ENCODE peak calls at places on chromosomes 6 and 20, in nine cellular contexts. E is Peyer's patch, F is uterus, A is heart left ventricle, K is transverse colon, T is HepG2, L is spleen, U is sigmoid colon, G is H1. O is an unnamed sample.

GRCh38 chr20:53582574-53583351 is 10.9 kb downstream of the ZNF217 start:
- DNase-seq in E (no peak), F (peak; percentile 66), A (no peak), K (no peak), T (peak; percentile 86), L (no peak), U (peak; percentile 79), G (no peak), O (no peak)

GRCh38 chr6:84428300-84428907 is 201.0 kb upstream of the CEP162 start:
- DNase-seq in E (no peak), F (no peak), A (no peak), K (peak; percentile 11), T (peak; percentile 16), L (no peak), U (no peak), G (peak; percentile 60), O (no peak)

GRCh38 chr6:125746731-125747588 is 2.5 kb upstream of the HEY2 start:
- DNase-seq in E (peak; percentile 80), F (peak; percentile 66), A (peak; percentile 85), K (peak; percentile 71), T (peak; percentile 59), L (peak; percentile 83), U (peak; percentile 75), G (peak; percentile 72), O (no peak)

GRCh38 chr6:32627831-32628230 is 9.4 kb upstream of the HLA-DQA1 start:
- DNase-seq in E (peak; percentile 85), F (peak; percentile 22), A (peak; percentile 48), K (peak; percentile 19), T (no peak), L (no peak), U (no peak), G (no peak), O (peak; percentile 37)

GRCh38 chr6:44867561-44868334 is 460.4 kb upstream of the RUNX2 start:
- DNase-seq in E (no peak), F (no peak), A (no peak), K (no peak), T (no peak), L (no peak), U (no peak), G (no peak), O (no peak)

GRCh38 chr20:43444107-43444506 is 13.6 kb upstream of the SRSF6 start:
- DNase-seq in E (no peak), F (no peak), A (no peak), K (no peak), T (no peak), L (no peak), U (no peak), G (no peak), O (no peak)

GRCh38 chr6:124742971-124743370 is 219.3 kb upstream of the RNF217 start:
- DNase-seq in E (no peak), F (no peak), A (no peak), K (no peak), T (no peak), L (no peak), U (no peak), G (no peak), O (no peak)

GRCh38 chr6:5640614-5641013 is 366.1 kb downstream of the NRN1 start:
- DNase-seq in E (no peak), F (no peak), A (no peak), K (no peak), T (no peak), L (no peak), U (no peak), G (no peak), O (no peak)

DNA sequence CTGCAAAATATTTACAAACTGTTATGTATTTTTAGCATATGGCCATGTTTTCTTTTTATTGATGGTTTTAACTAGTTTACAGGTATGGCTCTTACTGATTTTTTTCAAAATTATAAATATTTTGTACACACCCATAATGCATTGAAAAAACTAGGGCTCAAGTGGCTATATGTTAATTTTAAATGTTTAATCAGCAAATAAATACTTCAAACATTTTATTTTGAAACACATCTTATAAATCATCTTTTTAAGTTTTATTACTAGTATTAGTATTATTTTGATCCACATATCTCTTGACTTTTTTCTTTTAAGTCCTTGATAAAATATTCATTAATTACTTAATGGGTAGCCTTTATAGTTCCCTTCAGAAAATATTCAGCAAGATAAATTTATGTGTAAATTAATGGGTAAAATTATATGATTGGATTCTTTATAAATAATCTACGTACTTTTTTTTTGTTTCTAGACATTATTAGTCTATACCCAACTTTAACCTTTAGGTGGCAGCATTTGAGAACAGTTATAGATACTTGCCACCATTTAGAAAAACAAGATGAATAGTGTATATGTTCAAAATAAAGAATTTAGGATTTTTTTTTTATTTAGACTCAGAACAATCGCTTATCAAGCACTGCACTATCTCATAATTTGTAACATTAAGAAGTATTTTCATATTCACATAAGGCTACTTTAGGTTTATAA is 241.9 kb downstream of the ADGRB3 start:
- DNase-seq in E (no peak), F (no peak), A (no peak), K (no peak), T (peak; percentile 3), L (no peak), U (no peak), G (no peak), O (no peak)
- TF ChIP-seq CTCF in E (peak; percentile 13), F (no peak), A (peak; percentile 33), K (no peak), T (no peak), L (peak; percentile 26), U (no peak), G (no peak), O (no peak)

GRCh38 chr6:26232306-26232949 is 132.6 kb upstream of the BTN3A2 start:
- DNase-seq in E (no peak), F (no peak), A (no peak), K (no peak), T (no peak), L (no peak), U (no peak), G (no peak), O (no peak)

GRCh38 chr6:26232950-26233607 is 131.9 kb upstream of the BTN3A2 start:
- DNase-seq in E (peak; percentile 46), F (no peak), A (no peak), K (no peak), T (no peak), L (peak; percentile 85), U (no peak), G (no peak), O (no peak)

GRCh38 chr6:26235240-26235730 is 129.7 kb upstream of the BTN3A2 start:
- DNase-seq in E (no peak), F (no peak), A (no peak), K (no peak), T (no peak), L (no peak), U (no peak), G (no peak), O (no peak)

GRCh38 chr6:26234421-26235239 is 130.4 kb upstream of the BTN3A2 start:
- DNase-seq in E (peak; percentile 85), F (peak; percentile 75), A (no peak), K (peak; percentile 82), T (no peak), L (peak; percentile 91), U (peak; percentile 89), G (peak; percentile 85), O (no peak)

GRCh38 chr6:26233608-26234420 is 131.2 kb upstream of the BTN3A2 start:
- DNase-seq in E (peak; percentile 86), F (peak; percentile 54), A (peak; percentile 50), K (peak; percentile 75), T (no peak), L (peak; percentile 93), U (peak; percentile 76), G (no peak), O (peak; percentile 89)
- TF ChIP-seq POLR2A in E (peak; percentile 54), F (peak; percentile 11), A (no peak), K (no peak), T (no peak), L (peak; percentile 76), U (peak; percentile 8), G (peak; percentile 98), O (no peak)

DNA sequence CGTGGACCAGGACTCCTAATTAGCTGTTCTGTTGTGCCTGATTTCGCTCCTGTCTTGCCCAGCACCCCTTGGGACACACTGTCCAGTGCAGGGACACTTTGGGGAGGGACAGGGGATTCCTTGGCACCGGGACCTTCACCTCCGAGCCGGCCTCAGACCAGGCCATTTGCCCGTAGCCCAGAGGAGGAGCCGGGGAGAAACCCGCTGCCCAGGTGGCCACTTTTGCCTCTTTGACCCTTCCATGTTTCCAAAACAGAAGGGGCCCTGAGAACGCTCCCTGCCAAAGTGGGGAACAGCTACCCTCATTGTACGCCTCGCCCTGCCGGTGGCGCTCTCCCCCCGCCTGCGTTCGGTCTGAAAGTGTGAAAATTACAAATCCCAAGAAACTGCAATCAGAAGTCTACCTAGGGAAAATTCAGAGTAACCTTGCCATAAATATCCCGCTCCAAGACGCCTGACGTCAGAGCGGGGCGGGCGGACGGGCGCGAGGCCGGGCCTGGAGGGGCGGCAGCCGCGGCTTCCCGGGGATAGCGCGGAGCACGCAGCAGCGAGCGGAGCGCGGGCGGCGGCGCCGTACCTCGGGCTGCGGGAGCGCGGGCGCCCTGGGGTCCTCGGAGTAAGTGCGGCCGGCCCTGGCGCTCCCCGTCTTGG is at the start of gene DAAM2:
- DNase-seq in E (no peak), F (peak; percentile 68), A (peak; percentile 71), K (peak; percentile 50), T (no peak), L (peak; percentile 80), U (peak; percentile 87), G (peak; percentile 75), O (peak; percentile 92)
- TF ChIP-seq CTCF in E (no peak), F (no peak), A (no peak), K (no peak), T (no peak), L (no peak), U (no peak), G (peak; percentile 37), O (no peak)

GRCh38 chr6:142322504-142323198 is 20.8 kb downstream of the ADGRG6 start:
- DNase-seq in E (no peak), F (no peak), A (no peak), K (no peak), T (no peak), L (no peak), U (no peak), G (no peak), O (no peak)

GRCh38 chr6:142316791-142317368 is 15.1 kb downstream of the ADGRG6 start:
- DNase-seq in E (no peak), F (no peak), A (no peak), K (no peak), T (no peak), L (no peak), U (no peak), G (no peak), O (no peak)

GRCh38 chr6:142322066-142322465 is 20.3 kb downstream of the ADGRG6 start:
- DNase-seq in E (no peak), F (no peak), A (no peak), K (no peak), T (no peak), L (no peak), U (no peak), G (no peak), O (no peak)

GRCh38 chr6:142321451-142321850 is 19.6 kb downstream of the ADGRG6 start:
- DNase-seq in E (no peak), F (no peak), A (no peak), K (no peak), T (no peak), L (no peak), U (no peak), G (no peak), O (no peak)

DNA sequence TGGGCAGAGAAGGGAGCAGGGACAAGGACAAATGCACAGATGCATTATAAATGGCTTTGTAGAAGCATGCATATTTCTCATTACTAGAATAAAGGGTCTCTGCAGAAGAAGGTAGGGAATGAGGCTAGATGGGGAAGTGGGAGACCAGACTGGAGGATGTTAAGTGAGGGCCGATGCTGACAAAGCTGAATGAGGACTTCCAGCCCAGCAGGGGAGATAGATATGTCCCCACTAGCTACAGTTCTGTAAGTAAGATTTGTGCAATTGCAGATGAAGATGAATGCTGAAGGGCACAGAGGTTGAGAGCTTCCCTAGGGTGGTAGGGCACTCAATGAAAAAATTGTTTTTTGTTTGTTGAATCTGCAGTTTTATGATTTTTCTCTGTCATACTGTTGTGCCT is 16.9 kb downstream of the ADGRG6 start:
- DNase-seq in E (no peak), F (no peak), A (no peak), K (no peak), T (no peak), L (no peak), U (no peak), G (no peak), O (no peak)
- TF ChIP-seq POLR2A in E (no peak), F (no peak), A (no peak), K (no peak), T (no peak), L (no peak), U (no peak), G (no peak), O (no peak)